ENCODE peak calls at places on chromosome 22, in ten cellular contexts. V, A, M, Q, P, H, X, C, W and R are unnamed samples.

GRCh38 chr22:37082251-37082650 is 27.3 kb downstream of the TMPRSS6 start:
- DNase-seq in V (peak), A (no peak), M (no peak), Q (peak), P (no peak), H (no peak), X (no peak), C (no peak), W (no peak), R (no peak)

GRCh38 chr22:31302021-31302420 is 9.7 kb upstream of the PIK3IP1 start:
- DNase-seq in V (no peak), A (no peak), M (no peak), Q (no peak), P (no peak), H (no peak), X (no peak), C (no peak), W (peak), R (no peak)

GRCh38 chr22:49532831-49533802 is 294.6 kb downstream of the BRD1 start:
- DNase-seq in V (no peak), A (no peak), M (no peak), Q (no peak), P (no peak), H (no peak), X (no peak), C (no peak), W (peak), R (no peak)

GRCh38 chr22:29328055-29328454 is 12.6 kb upstream of the RASL10A start:
- DNase-seq in V (no peak), A (no peak), M (no peak), Q (no peak), P (no peak), H (no peak), X (no peak), C (no peak), W (no peak), R (no peak)

GRCh38 chr22:47575291-47575690 is 812.8 kb downstream of the TBC1D22A start:
- DNase-seq in V (no peak), A (no peak), M (no peak), Q (no peak), P (no peak), H (no peak), X (no peak), C (no peak), W (peak), R (no peak)

GRCh38 chr22:38346506-38346905 is 29.3 kb upstream of the CSNK1E start:
- DNase-seq in V (no peak), A (no peak), M (no peak), Q (no peak), P (no peak), H (no peak), X (peak), C (no peak), W (peak), R (no peak)

GRCh38 chr22:50544078-50544745 is 1.5 kb upstream of the KLHDC7B start:
- DNase-seq in V (peak), A (peak), M (no peak), Q (peak), P (peak), H (peak), X (peak), C (peak), W (peak), R (no peak)

GRCh38 chr22:48265000-48265625 is 1502.7 kb downstream of the TBC1D22A start:
- DNase-seq in V (no peak), A (no peak), M (no peak), Q (no peak), P (no peak), H (no peak), X (no peak), C (no peak), W (peak), R (no peak)

GRCh38 chr22:44577391-44578114 is 79.5 kb upstream of the RTL6 start:
- DNase-seq in V (no peak), A (no peak), M (no peak), Q (no peak), P (no peak), H (no peak), X (no peak), C (no peak), W (peak), R (no peak)

GRCh38 chr22:23105919-23106853 is 35.6 kb downstream of the RSPH14 start:
- DNase-seq in V (no peak), A (no peak), M (no peak), Q (no peak), P (no peak), H (no peak), X (no peak), C (no peak), W (no peak), R (no peak)

GRCh38 chr22:38078046-38078840 is 5.7 kb downstream of the SLC16A8 start:
- DNase-seq in V (no peak), A (no peak), M (no peak), Q (no peak), P (no peak), H (no peak), X (no peak), C (no peak), W (no peak), R (no peak)

GRCh38 chr22:33841281-33842005 is 78.8 kb downstream of the LARGE1 start:
- DNase-seq in V (no peak), A (no peak), M (no peak), Q (no peak), P (peak), H (peak), X (no peak), C (no peak), W (no peak), R (no peak)

GRCh38 chr22:33844273-33844672 is 76.0 kb downstream of the LARGE1 start:
- DNase-seq in V (no peak), A (no peak), M (no peak), Q (no peak), P (no peak), H (no peak), X (no peak), C (no peak), W (no peak), R (no peak)

GRCh38 chr22:33842421-33843094 is 77.7 kb downstream of the LARGE1 start:
- DNase-seq in V (no peak), A (no peak), M (no peak), Q (no peak), P (no peak), H (no peak), X (no peak), C (no peak), W (no peak), R (no peak)

GRCh38 chr22:33838644-33839043 is 81.6 kb downstream of the LARGE1 start:
- DNase-seq in V (no peak), A (no peak), M (no peak), Q (no peak), P (peak), H (no peak), X (no peak), C (no peak), W (no peak), R (no peak)

DNA sequence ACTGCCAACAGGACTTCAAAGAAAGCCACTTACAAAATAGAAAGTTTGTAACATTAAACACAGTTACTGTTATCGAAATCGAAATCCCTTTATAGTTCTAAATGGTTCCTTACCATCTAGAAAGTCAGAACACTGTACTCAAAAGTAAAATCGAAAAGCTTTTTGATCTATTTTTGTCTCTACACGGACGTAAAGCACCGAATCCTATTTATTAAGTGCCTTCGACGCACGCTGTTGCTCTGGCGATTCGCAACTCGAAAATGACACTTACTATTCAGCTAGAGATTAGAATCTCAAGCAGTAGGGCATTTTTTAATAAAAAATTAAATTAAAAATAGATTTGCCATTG is 78.3 kb downstream of the LARGE1 start:
- DNase-seq in V (no peak), A (no peak), M (no peak), Q (no peak), P (no peak), H (no peak), X (no peak), C (no peak), W (no peak), R (no peak)
- H3K4me3 ChIP-seq in V (no peak), A (no peak), M (no peak), Q (no peak), P (no peak), H (no peak), X (no peak), C (no peak), W (no peak), R (peak)

DNA sequence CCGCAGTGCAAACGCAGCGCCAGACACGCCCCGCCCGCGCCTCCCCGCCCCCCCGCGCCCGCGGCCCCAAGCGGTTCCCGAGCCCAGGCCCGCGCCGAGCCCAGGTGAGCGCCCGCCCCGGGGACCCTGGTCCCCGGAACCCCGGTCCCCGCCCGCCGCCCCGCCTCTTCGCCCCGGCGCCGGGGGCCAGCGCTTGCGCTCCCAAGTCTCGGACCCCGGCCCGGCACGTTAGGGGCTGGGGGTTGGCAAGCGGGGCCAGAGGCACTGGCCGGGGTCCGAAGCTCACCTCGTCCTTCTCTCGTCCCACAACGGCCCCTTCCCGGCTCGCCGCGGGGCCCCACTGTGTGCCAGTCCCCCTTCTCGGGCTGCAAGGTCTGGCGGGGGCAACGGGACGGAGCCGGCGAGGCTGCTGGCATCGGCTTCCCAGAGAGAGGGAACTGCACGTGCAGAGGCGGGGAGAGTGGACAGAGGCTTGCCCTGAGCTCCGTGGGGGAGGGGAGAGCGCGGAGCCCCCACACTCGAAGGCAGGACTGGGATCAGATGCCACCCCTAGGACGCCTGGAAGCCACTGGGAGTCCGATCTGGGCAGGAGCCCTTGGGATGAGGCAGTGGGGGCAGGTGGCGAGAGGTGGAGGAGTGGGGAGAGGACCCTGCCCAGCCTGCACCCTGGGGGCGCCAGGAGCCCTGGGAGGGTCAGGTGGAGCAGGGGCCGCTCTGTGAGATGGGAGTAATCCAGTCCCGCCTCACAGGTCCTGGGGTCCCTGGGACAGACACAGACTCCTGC is 1.8 kb upstream of the AIFM3 start:
- DNase-seq in V (no peak), A (no peak), M (no peak), Q (no peak), P (no peak), H (no peak), X (no peak), C (no peak), W (no peak), R (no peak)
- H3K4me3 ChIP-seq in V (peak), A (peak), M (no peak), Q (no peak), P (peak), H (peak), X (peak), C (peak), W (no peak), R (peak)

DNA sequence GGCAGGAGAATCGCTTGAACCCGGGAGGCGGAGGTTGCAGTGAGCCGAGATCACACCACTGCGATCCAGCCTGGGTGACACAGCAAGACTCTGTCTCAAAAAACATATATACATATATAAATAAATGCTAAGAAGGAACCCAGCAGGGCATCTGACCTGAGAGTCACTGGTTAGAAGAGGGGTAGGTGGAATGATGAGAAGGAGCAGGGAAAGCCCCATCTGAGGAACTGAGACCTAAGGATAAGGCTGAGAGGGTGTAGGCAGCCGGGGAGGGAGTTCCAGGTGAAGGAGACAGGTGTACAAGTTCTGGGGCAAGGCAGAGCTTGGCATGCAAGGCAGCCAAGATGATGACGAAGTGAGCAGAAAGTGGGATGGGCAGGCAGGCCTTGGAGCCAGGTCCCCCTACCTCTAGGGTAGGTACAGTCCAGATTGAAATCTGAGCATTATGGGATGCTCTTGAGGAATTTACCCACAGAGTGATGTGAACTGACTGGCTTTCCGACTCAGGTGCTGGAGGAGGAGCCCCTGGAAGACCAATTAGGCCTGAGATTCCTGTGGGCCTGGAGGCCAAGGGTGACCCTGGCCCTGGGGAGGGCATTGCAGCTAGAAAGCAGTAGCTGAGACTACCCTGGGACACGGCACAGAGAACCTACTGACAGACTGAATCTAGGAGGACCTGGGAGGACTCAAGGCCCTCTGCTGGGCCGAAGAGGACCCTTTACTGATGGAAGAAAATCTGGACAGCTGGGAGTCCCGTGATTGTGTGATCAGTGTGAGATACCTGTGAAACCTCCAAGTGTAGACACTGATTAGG is 22.8 kb downstream of the KLHL22 start:
- DNase-seq in V (no peak), A (no peak), M (no peak), Q (no peak), P (no peak), H (no peak), X (no peak), C (no peak), W (no peak), R (no peak)
- H3K4me3 ChIP-seq in V (no peak), A (no peak), M (no peak), Q (no peak), P (no peak), H (no peak), X (no peak), C (no peak), W (no peak), R (no peak)

DNA sequence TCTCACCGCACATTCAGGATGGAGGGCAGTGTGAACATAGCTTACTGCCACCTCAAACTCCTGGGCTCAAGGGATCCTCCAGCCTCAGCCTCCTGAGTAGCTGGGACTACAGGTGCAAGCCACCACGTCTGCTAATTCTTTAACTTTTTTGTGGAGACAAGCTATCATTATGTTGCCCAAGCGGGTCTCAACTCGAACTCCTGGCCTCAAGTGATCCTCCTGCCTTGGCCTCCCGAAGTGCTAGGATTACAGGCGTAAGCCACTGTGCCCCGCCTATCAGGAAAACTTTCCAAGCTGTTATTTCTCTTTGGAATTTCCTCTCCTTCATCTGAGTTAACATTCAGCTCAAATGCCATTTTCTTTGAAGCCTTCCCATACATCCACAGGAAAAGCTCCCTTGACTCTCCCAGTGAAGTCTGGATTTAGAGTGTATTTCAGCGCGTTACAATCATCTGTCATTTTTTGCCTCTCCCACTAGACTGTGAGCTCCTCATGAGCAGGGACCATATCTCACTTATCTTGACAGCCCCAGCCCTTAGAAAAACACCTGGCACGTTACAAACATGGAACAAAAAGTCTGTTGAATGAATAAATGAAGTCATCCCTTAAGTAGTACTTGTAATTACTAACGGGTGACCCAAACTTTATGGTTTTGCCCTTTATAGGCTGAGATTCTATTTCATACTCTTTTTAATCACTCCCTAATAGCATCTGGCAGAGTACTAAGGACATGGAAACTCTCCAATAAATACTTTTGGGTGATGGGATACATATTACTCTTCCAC is 2.2 kb downstream of the MRTFA start:
- DNase-seq in V (no peak), A (no peak), M (no peak), Q (no peak), P (peak), H (no peak), X (peak), C (no peak), W (no peak), R (no peak)
- H3K4me3 ChIP-seq in V (no peak), A (peak), M (peak), Q (peak), P (peak), H (no peak), X (peak), C (peak), W (no peak), R (peak)

GRCh38 chr22:19843107-19843856 is 11.4 kb downstream of the GNB1L start:
- DNase-seq in V (no peak), A (no peak), M (no peak), Q (no peak), P (no peak), H (no peak), X (peak), C (no peak), W (no peak), R (no peak)
- H3K4me3 ChIP-seq in V (no peak), A (no peak), M (no peak), Q (no peak), P (no peak), H (no peak), X (no peak), C (no peak), W (no peak), R (no peak)

GRCh38 chr22:40209945-40210485 is 32.3 kb downstream of the TNRC6B start:
- DNase-seq in V (no peak), A (no peak), M (no peak), Q (no peak), P (no peak), H (no peak), X (no peak), C (no peak), W (peak), R (no peak)

GRCh38 chr22:40210814-40211213 is 33.1 kb downstream of the TNRC6B start:
- DNase-seq in V (no peak), A (no peak), M (no peak), Q (no peak), P (no peak), H (no peak), X (no peak), C (no peak), W (no peak), R (no peak)

GRCh38 chr22:40212126-40212525 is 34.4 kb downstream of the TNRC6B start:
- DNase-seq in V (no peak), A (peak), M (no peak), Q (no peak), P (peak), H (peak), X (no peak), C (no peak), W (no peak), R (no peak)

GRCh38 chr22:40213478-40213877 is 35.8 kb downstream of the TNRC6B start:
- DNase-seq in V (no peak), A (no peak), M (no peak), Q (no peak), P (no peak), H (peak), X (no peak), C (peak), W (no peak), R (no peak)

DNA sequence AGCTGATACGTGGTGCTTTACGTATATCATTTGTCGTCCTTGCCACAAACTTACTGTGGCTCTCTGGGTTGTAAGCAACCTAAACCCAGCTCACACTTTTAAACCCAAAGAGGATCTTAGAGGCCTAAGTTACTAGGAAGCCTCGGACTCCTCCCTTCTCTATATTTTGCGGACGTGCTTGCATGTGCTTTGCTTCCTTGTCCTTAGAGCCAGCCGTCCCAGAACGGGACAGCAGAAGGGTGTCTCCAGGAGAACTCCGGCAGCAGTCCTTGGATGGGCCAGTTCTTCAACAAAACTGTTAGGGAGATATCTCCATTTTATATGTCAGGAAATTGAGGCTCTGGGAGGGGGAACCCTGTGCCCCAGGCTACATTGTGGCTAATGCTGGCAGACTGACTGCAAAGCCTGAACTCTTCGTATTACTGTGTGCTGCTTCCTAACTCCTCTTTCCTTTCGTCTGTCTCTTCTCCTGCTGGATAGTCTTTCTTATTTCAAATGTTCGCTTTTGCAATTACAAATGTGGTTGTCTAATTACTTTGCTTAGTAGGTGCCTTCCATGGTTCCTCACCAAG is 33.8 kb downstream of the TNRC6B start:
- DNase-seq in V (no peak), A (no peak), M (no peak), Q (no peak), P (no peak), H (no peak), X (no peak), C (no peak), W (no peak), R (no peak)
- H3K4me3 ChIP-seq in V (no peak), A (no peak), M (no peak), Q (no peak), P (no peak), H (no peak), X (no peak), C (no peak), W (no peak), R (no peak)

DNA sequence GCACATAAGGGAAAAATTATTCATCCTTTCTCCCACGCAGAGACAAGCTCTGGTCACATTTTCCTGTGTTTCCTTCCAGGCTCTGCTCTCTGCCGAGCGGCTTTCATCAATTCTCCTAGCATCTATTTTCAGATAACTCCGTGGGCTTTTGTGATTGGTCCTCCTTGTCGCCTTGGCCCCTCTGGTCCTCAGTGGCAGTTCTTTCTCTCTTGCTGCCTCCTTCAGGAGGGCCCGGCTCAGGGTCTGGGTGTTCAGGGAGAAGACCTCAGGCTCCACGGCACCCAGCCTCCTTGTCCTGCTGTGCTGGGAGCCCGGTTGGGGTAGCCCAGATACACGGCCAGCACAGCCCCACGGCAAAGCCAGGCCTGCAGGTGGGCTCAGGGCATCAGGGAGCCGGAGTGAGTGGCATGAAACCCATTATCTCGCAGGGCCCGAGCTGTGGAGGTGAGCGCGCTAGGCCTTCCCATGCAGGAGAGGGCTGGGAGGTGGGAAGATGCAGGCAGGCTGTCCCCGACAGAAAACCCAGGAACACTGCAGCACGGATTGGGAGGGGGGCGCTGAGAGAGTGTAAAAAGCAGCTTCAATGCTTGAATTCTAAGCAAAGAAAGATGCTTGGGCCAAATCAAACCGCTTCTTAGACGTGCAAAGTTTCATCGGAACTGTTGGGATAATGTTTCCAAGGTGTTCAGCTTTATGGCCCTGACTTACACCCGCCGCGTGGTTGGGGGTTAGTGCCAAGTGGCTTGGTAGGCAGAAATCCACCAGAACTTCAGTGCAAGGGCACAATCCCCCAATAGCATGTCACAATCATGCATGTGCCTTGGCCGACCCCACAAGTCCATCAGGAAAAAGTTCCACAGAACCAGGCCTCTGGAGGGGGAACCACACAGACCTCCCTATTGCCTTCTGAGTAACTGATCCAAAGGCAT is 81.9 kb upstream of the WNT7B start:
- DNase-seq in V (no peak), A (peak), M (peak), Q (no peak), P (peak), H (peak), X (no peak), C (peak), W (peak), R (no peak)
- H3K4me3 ChIP-seq in V (no peak), A (peak), M (peak), Q (peak), P (peak), H (no peak), X (peak), C (no peak), W (no peak), R (peak)